ENCODE peak calls at places on chromosomes 7 and 10, in five cellular contexts. N is nephron progenitor cell, Q is esophagus muscularis mucosa, T is cardiac septum, A is Peyer's patch. J is an unnamed sample.

GRCh38 chr7:84251183-84251845 is 56.7 kb upstream of the SEMA3A start:
- DNase-seq in A (no peak), N (no peak), Q (no peak), T (no peak), J (no peak)

GRCh38 chr7:29019896-29020295 is 61.8 kb upstream of the TRIL start:
- DNase-seq in Q (peak; percentile 57), T (no peak), N (no peak), A (no peak), J (no peak)

GRCh38 chr7:81267508-81267907 is 348.7 kb upstream of the SEMA3C start:
- DNase-seq in N (no peak), Q (no peak), T (no peak), A (no peak), J (no peak)

GRCh38 chr10:75788394-75789205 is 357.2 kb downstream of the LRMDA start:
- DNase-seq in T (no peak), N (no peak), Q (peak; percentile 91), A (no peak), J (no peak)

GRCh38 chr10:36621346-36621745 is 504.1 kb upstream of the ANKRD30A start:
- DNase-seq in Q (no peak), N (no peak), A (no peak), T (no peak), J (no peak)

GRCh38 chr7:80876894-80877414 is 41.9 kb downstream of the SEMA3C start:
- DNase-seq in N (peak; percentile 42), A (no peak), T (no peak), Q (no peak), J (no peak)

GRCh38 chr7:88109612-88110011 is 110.2 kb downstream of the SRI start:
- DNase-seq in A (no peak), T (no peak), Q (no peak), N (no peak), J (no peak)

GRCh38 chr10:11337516-11337915 is 273.9 kb downstream of the USP6NL start:
- DNase-seq in A (no peak), T (no peak), Q (no peak), N (no peak), J (no peak)

GRCh38 chr7:3151784-3152183 is 108.1 kb upstream of the CARD11 start:
- DNase-seq in T (no peak), A (no peak), N (no peak), Q (no peak), J (no peak)

GRCh38 chr7:155252388-155252957 is 45.2 kb upstream of the INSIG1 start:
- DNase-seq in A (no peak), Q (no peak), N (no peak), T (no peak), J (no peak)

GRCh38 chr10:118870467-118871243 is 115.9 kb upstream of the CACUL1 start:
- DNase-seq in A (no peak), Q (peak; percentile 53), T (no peak), N (peak; percentile 26), J (no peak)

GRCh38 chr10:117418121-117418520 is 42.9 kb upstream of the PDZD8 start:
- DNase-seq in N (no peak), A (no peak), T (no peak), Q (no peak), J (no peak)

J was measured in NCI-H1694 treated with DMSO at 0.1 percent for 48 hours.